ENCODE peak calls at places on chromosomes 4 and X, in nine cellular contexts. One of them, this sample, is unnamed.

GRCh38 chrX:51192104-51192503 is 140.5 kb upstream of the NUDT10 start:
- DNase-seq in MCF 10A: no peak
- DNase-seq in activated naive CD4-positive, alpha-beta T cell: no peak
- DNase-seq in GM12865: no peak
- DNase-seq in fibroblast of pulmonary artery: no peak
- DNase-seq in T-helper 1 cell: no peak
- DNase-seq in activated CD4-positive, alpha-beta T cell treated with anti-CD3 and anti-CD28 coated beads for 4 hours: no peak
- DNase-seq in BJ: no peak
- DNase-seq in ACHN: no peak
- DNase-seq in this sample: no peak

GRCh38 chr4:39154009-39154408 is 28.3 kb upstream of the WDR19 start:
- DNase-seq in ACHN: no peak
- DNase-seq in fibroblast of pulmonary artery: no peak
- DNase-seq in BJ: no peak
- DNase-seq in activated CD4-positive, alpha-beta T cell treated with anti-CD3 and anti-CD28 coated beads for 4 hours: no peak
- DNase-seq in activated naive CD4-positive, alpha-beta T cell: no peak
- DNase-seq in T-helper 1 cell: no peak
- DNase-seq in MCF 10A: no peak
- DNase-seq in GM12865: no peak
- DNase-seq in this sample: no peak

GRCh38 chrX:147180886-147181285 is 366.3 kb upstream of the CXorf51A start:
- DNase-seq in BJ: no peak
- DNase-seq in activated naive CD4-positive, alpha-beta T cell: no peak
- DNase-seq in GM12865: no peak
- DNase-seq in T-helper 1 cell: no peak
- DNase-seq in fibroblast of pulmonary artery: no peak
- DNase-seq in ACHN: no peak
- DNase-seq in activated CD4-positive, alpha-beta T cell treated with anti-CD3 and anti-CD28 coated beads for 4 hours: no peak
- DNase-seq in MCF 10A: peak
- DNase-seq in this sample: no peak

GRCh38 chr4:70722199-70722791 is 531 bp downstream of the RUFY3 start:
- DNase-seq in GM12865: no peak
- DNase-seq in activated naive CD4-positive, alpha-beta T cell: peak
- DNase-seq in fibroblast of pulmonary artery: peak
- DNase-seq in activated CD4-positive, alpha-beta T cell treated with anti-CD3 and anti-CD28 coated beads for 4 hours: peak
- DNase-seq in MCF 10A: no peak
- DNase-seq in BJ: no peak
- DNase-seq in ACHN: peak
- DNase-seq in T-helper 1 cell: no peak
- DNase-seq in this sample: peak

GRCh38 chr4:85740431-85740861 is 265.5 kb downstream of the ARHGAP24 start:
- DNase-seq in T-helper 1 cell: no peak
- DNase-seq in activated CD4-positive, alpha-beta T cell treated with anti-CD3 and anti-CD28 coated beads for 4 hours: no peak
- DNase-seq in fibroblast of pulmonary artery: no peak
- DNase-seq in activated naive CD4-positive, alpha-beta T cell: no peak
- DNase-seq in GM12865: no peak
- DNase-seq in BJ: no peak
- DNase-seq in ACHN: no peak
- DNase-seq in MCF 10A: no peak
- DNase-seq in this sample: no peak

GRCh38 chrX:130676861-130677260 is 226.1 kb downstream of the ENOX2 start:
- DNase-seq in BJ: no peak
- DNase-seq in T-helper 1 cell: no peak
- DNase-seq in GM12865: no peak
- DNase-seq in activated CD4-positive, alpha-beta T cell treated with anti-CD3 and anti-CD28 coated beads for 4 hours: no peak
- DNase-seq in ACHN: no peak
- DNase-seq in MCF 10A: no peak
- DNase-seq in activated naive CD4-positive, alpha-beta T cell: no peak
- DNase-seq in fibroblast of pulmonary artery: peak
- DNase-seq in this sample: no peak

GRCh38 chr4:21454196-21454595 is 494.4 kb downstream of the KCNIP4 start:
- DNase-seq in activated CD4-positive, alpha-beta T cell treated with anti-CD3 and anti-CD28 coated beads for 4 hours: no peak
- DNase-seq in MCF 10A: no peak
- DNase-seq in ACHN: peak
- DNase-seq in BJ: no peak
- DNase-seq in fibroblast of pulmonary artery: no peak
- DNase-seq in activated naive CD4-positive, alpha-beta T cell: no peak
- DNase-seq in T-helper 1 cell: no peak
- DNase-seq in GM12865: no peak
- DNase-seq in this sample: no peak

GRCh38 chrX:53716328-53717088 is 30.0 kb upstream of the HUWE1 start:
- DNase-seq in activated naive CD4-positive, alpha-beta T cell: peak
- DNase-seq in activated CD4-positive, alpha-beta T cell treated with anti-CD3 and anti-CD28 coated beads for 4 hours: peak
- DNase-seq in BJ: no peak
- DNase-seq in MCF 10A: no peak
- DNase-seq in T-helper 1 cell: peak
- DNase-seq in fibroblast of pulmonary artery: peak
- DNase-seq in GM12865: peak
- DNase-seq in ACHN: no peak
- DNase-seq in this sample: no peak

GRCh38 chr4:89506866-89507494 is 199.4 kb upstream of the GPRIN3 start:
- DNase-seq in T-helper 1 cell: no peak
- DNase-seq in ACHN: no peak
- DNase-seq in activated naive CD4-positive, alpha-beta T cell: no peak
- DNase-seq in MCF 10A: no peak
- DNase-seq in GM12865: no peak
- DNase-seq in activated CD4-positive, alpha-beta T cell treated with anti-CD3 and anti-CD28 coated beads for 4 hours: no peak
- DNase-seq in fibroblast of pulmonary artery: peak
- DNase-seq in BJ: no peak
- DNase-seq in this sample: no peak

GRCh38 chr4:82630079-82630478 is 68.3 kb upstream of the TMEM150C start:
- DNase-seq in activated CD4-positive, alpha-beta T cell treated with anti-CD3 and anti-CD28 coated beads for 4 hours: no peak
- DNase-seq in activated naive CD4-positive, alpha-beta T cell: no peak
- DNase-seq in MCF 10A: no peak
- DNase-seq in GM12865: no peak
- DNase-seq in ACHN: no peak
- DNase-seq in BJ: no peak
- DNase-seq in fibroblast of pulmonary artery: no peak
- DNase-seq in T-helper 1 cell: no peak
- DNase-seq in this sample: no peak

GRCh38 chr4:108681321-108681809 is 31.0 kb downstream of the OSTC start:
- DNase-seq in MCF 10A: no peak
- DNase-seq in activated CD4-positive, alpha-beta T cell treated with anti-CD3 and anti-CD28 coated beads for 4 hours: no peak
- DNase-seq in BJ: no peak
- DNase-seq in GM12865: no peak
- DNase-seq in T-helper 1 cell: no peak
- DNase-seq in ACHN: no peak
- DNase-seq in activated naive CD4-positive, alpha-beta T cell: no peak
- DNase-seq in fibroblast of pulmonary artery: no peak
- DNase-seq in this sample: no peak

GRCh38 chr4:152072886-152073285 is 312.1 kb upstream of the GATB start:
- DNase-seq in activated naive CD4-positive, alpha-beta T cell: no peak
- DNase-seq in MCF 10A: no peak
- DNase-seq in BJ: no peak
- DNase-seq in T-helper 1 cell: no peak
- DNase-seq in fibroblast of pulmonary artery: no peak
- DNase-seq in GM12865: no peak
- DNase-seq in ACHN: no peak
- DNase-seq in activated CD4-positive, alpha-beta T cell treated with anti-CD3 and anti-CD28 coated beads for 4 hours: no peak
- DNase-seq in this sample: no peak

GRCh38 chr4:42132099-42132498 is 20.4 kb downstream of the BEND4 start:
- DNase-seq in BJ: no peak
- DNase-seq in ACHN: no peak
- DNase-seq in MCF 10A: no peak
- DNase-seq in activated CD4-positive, alpha-beta T cell treated with anti-CD3 and anti-CD28 coated beads for 4 hours: no peak
- DNase-seq in GM12865: no peak
- DNase-seq in fibroblast of pulmonary artery: no peak
- DNase-seq in activated naive CD4-positive, alpha-beta T cell: no peak
- DNase-seq in T-helper 1 cell: no peak
- DNase-seq in this sample: no peak

GRCh38 chr4:143337600-143338287 is 1.1 kb downstream of the GAB1 start:
- DNase-seq in activated CD4-positive, alpha-beta T cell treated with anti-CD3 and anti-CD28 coated beads for 4 hours: no peak
- DNase-seq in BJ: no peak
- DNase-seq in T-helper 1 cell: no peak
- DNase-seq in ACHN: peak
- DNase-seq in MCF 10A: peak
- DNase-seq in GM12865: peak
- DNase-seq in fibroblast of pulmonary artery: peak
- DNase-seq in activated naive CD4-positive, alpha-beta T cell: no peak
- DNase-seq in this sample: no peak

GRCh38 chr4:60897415-60897814 is 302.7 kb upstream of the ADGRL3 start:
- DNase-seq in activated naive CD4-positive, alpha-beta T cell: no peak
- DNase-seq in BJ: no peak
- DNase-seq in ACHN: no peak
- DNase-seq in GM12865: no peak
- DNase-seq in MCF 10A: peak
- DNase-seq in activated CD4-positive, alpha-beta T cell treated with anti-CD3 and anti-CD28 coated beads for 4 hours: no peak
- DNase-seq in fibroblast of pulmonary artery: peak
- DNase-seq in T-helper 1 cell: no peak
- DNase-seq in this sample: no peak

GRCh38 chr4:149050840-149051239 is 608.6 kb upstream of the NR3C2 start:
- DNase-seq in activated naive CD4-positive, alpha-beta T cell: no peak
- DNase-seq in MCF 10A: no peak
- DNase-seq in activated CD4-positive, alpha-beta T cell treated with anti-CD3 and anti-CD28 coated beads for 4 hours: no peak
- DNase-seq in fibroblast of pulmonary artery: no peak
- DNase-seq in BJ: no peak
- DNase-seq in ACHN: no peak
- DNase-seq in T-helper 1 cell: no peak
- DNase-seq in GM12865: no peak
- DNase-seq in this sample: no peak

GRCh38 chr4:31918891-31919290 is 1198.7 kb downstream of the PCDH7 start:
- DNase-seq in activated naive CD4-positive, alpha-beta T cell: no peak
- DNase-seq in GM12865: no peak
- DNase-seq in ACHN: no peak
- DNase-seq in fibroblast of pulmonary artery: peak
- DNase-seq in BJ: no peak
- DNase-seq in MCF 10A: peak
- DNase-seq in activated CD4-positive, alpha-beta T cell treated with anti-CD3 and anti-CD28 coated beads for 4 hours: no peak
- DNase-seq in T-helper 1 cell: no peak
- DNase-seq in this sample: no peak

This sample was measured in CD8-positive, alpha-beta T cell.